ENCODE peak calls at places on chromosomes 2 and 18, in ten cellular contexts. S is Right ventricle myocardium inferior, T is stomach, L is RPMI7951, W is body of pancreas, A is sigmoid colon, Y is left ventricle myocardium inferior, G is H7, N is iris pigment epithelial cell, R is GM23248. J is an unnamed sample.

GRCh38 chr18:57856707-57857280 is 53.7 kb upstream of the ATP8B1 start:
- DNase-seq in T (no peak), R (no peak), N (no peak), Y (no peak), W (no peak), G (no peak), S (no peak), A (no peak), L (no peak), J (no peak)

GRCh38 chr2:95270541-95271081 is 3.6 kb upstream of the PROM2 start:
- DNase-seq in T (peak), W (no peak), L (no peak), A (no peak), S (no peak), G (no peak), N (no peak), Y (no peak), R (no peak), J (no peak)

GRCh38 chr2:23436346-23437099 is 51.5 kb downstream of the KLHL29 start:
- DNase-seq in A (peak), R (peak), L (no peak), W (peak), N (peak), T (peak), S (no peak), Y (no peak), G (peak), J (no peak)

GRCh38 chr18:63683152-63683551 is 19.6 kb upstream of the SERPINB11 start:
- DNase-seq in G (peak), A (no peak), N (peak), S (no peak), R (peak), T (peak), Y (no peak), W (no peak), L (peak), J (no peak)

GRCh38 chr2:218406949-218407703 is 7.5 kb downstream of the CTDSP1 start:
- DNase-seq in Y (peak), W (peak), N (peak), G (peak), L (peak), A (peak), S (peak), R (peak), T (peak), J (peak)

GRCh38 chr18:50707841-50708240 is 112.0 kb downstream of the MRO start:
- DNase-seq in G (no peak), Y (no peak), A (no peak), T (no peak), W (no peak), L (no peak), R (peak), S (no peak), N (peak), J (peak)

GRCh38 chr18:400466-400865 is 100.0 kb downstream of the COLEC12 start:
- DNase-seq in N (peak), T (no peak), L (peak), G (no peak), Y (no peak), S (no peak), W (no peak), A (no peak), R (peak), J (no peak)

GRCh38 chr2:15940661-15941482 is 522 bp downstream of the MYCN start:
- DNase-seq in A (no peak), R (peak), G (no peak), Y (no peak), S (no peak), N (peak), T (no peak), L (no peak), W (no peak), J (peak)

GRCh38 chr2:29010946-29011649 is 30.0 kb downstream of the TOGARAM2 start:
- DNase-seq in T (peak), Y (peak), S (peak), L (no peak), G (peak), W (no peak), A (no peak), R (peak), N (peak), J (no peak)

J was measured in NCI-H1092 treated with DMSO at 0.1 percent for 48 hours.